ENCODE peak calls at places on chromosomes 3 and 15, in seven cellular contexts. S, Y, G, I, C, W and H are unnamed samples.

GRCh38 chr3:188734395-188734794 is 437.4 kb upstream of the TPRG1 start:
- DNase-seq in G (no peak), I (no peak), W (no peak), S (no peak), C (no peak), Y (no peak), H (no peak)

GRCh38 chr3:168117853-168118313 is 22.2 kb upstream of the GOLIM4 start:
- DNase-seq in W (no peak), S (no peak), C (peak), I (no peak), Y (no peak), G (no peak), H (no peak)

GRCh38 chr15:33094336-33094735 is 100.2 kb downstream of the FMN1 start:
- DNase-seq in I (no peak), W (no peak), G (no peak), S (no peak), Y (no peak), C (peak), H (no peak)

GRCh38 chr15:75232252-75232813 is 25.8 kb upstream of the GOLGA6C start:
- DNase-seq in Y (peak), C (no peak), G (no peak), S (no peak), W (peak), I (no peak), H (no peak)

GRCh38 chr3:55069950-55070349 is 142.1 kb upstream of the LRTM1 start:
- DNase-seq in C (no peak), S (no peak), I (no peak), Y (no peak), G (no peak), W (no peak), H (no peak)

GRCh38 chr3:171695476-171695875 is 114.8 kb downstream of the PLD1 start:
- DNase-seq in I (no peak), G (no peak), C (peak), W (no peak), S (no peak), Y (no peak), H (no peak)

GRCh38 chr15:101466188-101466587 is 23.3 kb downstream of the PCSK6 start:
- DNase-seq in C (no peak), S (no peak), W (no peak), I (no peak), G (no peak), Y (no peak), H (no peak)

GRCh38 chr3:56819016-56819809 is 17.5 kb upstream of the ARHGEF3 start:
- DNase-seq in W (no peak), S (no peak), C (no peak), G (no peak), I (no peak), Y (no peak), H (no peak)

GRCh38 chr3:112770026-112770626 is 76.5 kb downstream of the CD200R1L start:
- DNase-seq in Y (no peak), G (peak), W (no peak), I (no peak), C (peak), S (no peak), H (no peak)

GRCh38 chr3:88031543-88032148 is 27.2 kb downstream of the CGGBP1 start:
- DNase-seq in G (no peak), I (no peak), Y (no peak), C (peak), S (no peak), W (no peak), H (peak)

GRCh38 chr3:50211930-50212329 is 6.9 kb downstream of the SLC38A3 start:
- DNase-seq in W (no peak), C (peak), I (no peak), G (no peak), Y (no peak), S (no peak), H (no peak)

GRCh38 chr3:106083854-106084253 is 215.0 kb upstream of the CBLB start:
- DNase-seq in I (no peak), W (no peak), S (no peak), G (no peak), Y (no peak), C (no peak), H (no peak)

GRCh38 chr3:175346573-175347356 is 487.6 kb downstream of the NAALADL2 start:
- DNase-seq in W (peak), S (no peak), Y (peak), I (no peak), C (peak), G (no peak), H (peak)

GRCh38 chr15:65286069-65286703 is 497 bp downstream of the PARP16 start:
- DNase-seq in I (peak), G (peak), W (no peak), S (no peak), C (peak), Y (no peak), H (no peak)

GRCh38 chr3:127304121-127304744 is 16.4 kb upstream of the PRR20G start:
- DNase-seq in C (no peak), G (peak), S (no peak), W (no peak), I (no peak), Y (peak), H (no peak)

GRCh38 chr3:38782148-38782547 is 33.9 kb downstream of the SCN10A start:
- DNase-seq in S (no peak), G (no peak), I (no peak), C (peak), Y (no peak), W (no peak), H (no peak)
- TF ChIP-seq CTCF in S (no peak), G (no peak), I (no peak), C (no peak), Y (no peak), W (no peak), H (no peak)

DNA sequence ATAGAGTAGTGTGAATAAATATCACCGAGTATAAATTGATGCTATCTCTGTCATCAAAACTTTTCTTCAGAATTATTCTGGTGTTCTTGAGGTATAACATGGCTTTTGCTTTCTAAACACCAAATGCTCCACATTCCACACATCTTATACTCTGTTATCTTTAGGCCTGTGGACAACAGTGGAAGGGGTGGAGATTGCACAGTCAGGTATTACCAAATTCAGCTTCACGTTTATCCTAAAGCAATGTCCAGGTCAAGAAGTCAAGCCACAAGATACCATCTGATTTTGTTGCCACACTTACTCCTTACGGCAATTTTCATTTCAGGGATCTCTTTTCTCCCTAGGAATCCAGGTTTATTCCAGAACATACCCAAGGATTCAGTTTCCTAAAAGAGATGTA is 394.8 kb downstream of the SI start:
- DNase-seq in G (no peak), S (no peak), C (no peak), W (no peak), I (no peak), Y (no peak), H (no peak)
- TF ChIP-seq CTCF in G (no peak), S (no peak), C (no peak), W (no peak), I (no peak), Y (no peak), H (no peak)

DNA sequence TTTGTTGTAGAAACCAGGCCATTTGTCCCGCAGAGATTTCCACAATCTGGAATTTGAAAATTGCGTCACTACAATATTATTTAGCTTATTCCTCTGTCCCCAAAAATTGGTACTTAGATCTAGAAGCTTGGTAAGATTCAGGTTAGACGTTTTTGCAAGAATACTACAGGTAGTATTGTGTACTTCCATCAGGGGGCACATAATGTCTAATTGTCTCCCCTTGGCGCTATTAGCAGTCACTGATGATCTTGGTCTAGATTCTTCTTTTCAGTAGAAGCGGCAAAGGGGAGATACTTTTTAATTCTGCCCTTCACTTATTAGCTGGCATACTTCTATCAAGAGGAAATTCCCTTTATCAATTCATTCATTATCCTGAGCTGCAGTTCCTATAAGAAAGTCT is 42.6 kb upstream of the TRIM42 start:
- DNase-seq in G (no peak), I (no peak), W (no peak), C (no peak), S (no peak), Y (no peak), H (no peak)
- TF ChIP-seq CTCF in G (no peak), I (no peak), W (no peak), C (no peak), S (no peak), Y (no peak), H (no peak)

DNA sequence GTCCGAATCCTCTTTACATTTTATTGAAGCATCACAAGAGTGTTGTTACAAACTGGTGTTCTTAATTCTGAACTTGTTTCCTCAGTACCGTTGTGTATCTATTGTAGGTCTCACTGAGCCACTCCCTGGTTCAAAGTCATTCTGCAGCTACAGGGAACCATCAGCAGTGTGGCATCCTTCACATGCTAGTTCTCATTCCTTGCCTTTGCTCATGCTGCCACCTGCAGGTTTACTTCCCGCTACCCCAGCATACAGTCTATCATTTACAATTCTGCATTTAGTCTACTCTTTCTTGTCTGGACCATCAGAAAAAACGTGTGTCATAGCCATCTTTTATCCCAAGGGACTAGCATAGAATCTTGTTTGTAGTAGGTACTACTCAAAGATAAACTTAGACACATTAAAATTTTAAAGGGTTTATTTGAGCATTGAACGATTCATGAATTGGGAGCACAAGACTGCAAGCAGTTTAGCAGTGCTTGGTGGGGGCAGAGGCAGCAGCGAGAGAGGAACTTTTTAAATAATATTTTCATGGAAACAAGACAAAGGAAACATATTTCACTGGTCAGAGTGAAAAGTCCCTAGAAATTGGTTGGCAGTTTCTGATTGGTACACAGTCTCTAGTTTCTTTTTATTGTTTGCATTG is 402.1 kb downstream of the CADM2 start:
- DNase-seq in Y (no peak), S (no peak), W (no peak), I (peak), G (peak), C (peak), H (no peak)
- TF ChIP-seq CTCF in Y (peak), S (no peak), W (no peak), I (peak), G (peak), C (peak), H (peak)

GRCh38 chr3:13188975-13189374 is 115.7 kb upstream of the IQSEC1 start:
- DNase-seq in G (no peak), C (no peak), Y (no peak), S (no peak), W (no peak), I (no peak), H (no peak)

GRCh38 chr3:13189639-13190375 is 116.6 kb upstream of the IQSEC1 start:
- DNase-seq in I (peak), C (peak), Y (no peak), W (peak), S (no peak), G (no peak), H (peak)

GRCh38 chr3:13190376-13190762 is 117.1 kb upstream of the IQSEC1 start:
- DNase-seq in Y (no peak), G (no peak), W (no peak), S (no peak), C (no peak), I (no peak), H (no peak)

GRCh38 chr3:13192471-13193213 is 119.4 kb upstream of the IQSEC1 start:
- DNase-seq in S (no peak), I (peak), Y (no peak), G (peak), C (peak), W (peak), H (no peak)

DNA sequence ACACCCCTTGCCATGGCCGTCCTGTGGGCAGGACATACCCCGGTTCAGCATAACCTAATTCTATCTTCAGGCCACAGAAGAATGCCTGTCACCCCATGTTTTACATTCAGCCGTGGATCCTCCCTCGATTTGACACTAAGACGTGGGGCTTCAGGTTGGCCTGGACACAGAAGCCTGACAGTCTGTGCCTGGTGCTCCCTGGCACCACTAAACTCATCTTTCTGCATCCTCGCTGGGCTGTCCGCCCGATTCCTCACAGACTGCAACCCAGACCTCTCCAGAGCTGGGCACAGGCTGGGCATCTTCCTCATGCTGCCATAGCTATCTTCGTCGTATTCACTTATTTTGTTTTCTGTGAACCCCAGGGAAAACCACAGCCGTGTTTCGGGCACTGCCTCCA is 117.8 kb upstream of the IQSEC1 start:
- DNase-seq in S (no peak), W (no peak), G (no peak), Y (no peak), C (no peak), I (no peak), H (no peak)
- TF ChIP-seq CTCF in S (no peak), W (no peak), G (no peak), Y (no peak), C (no peak), I (no peak), H (no peak)

DNA sequence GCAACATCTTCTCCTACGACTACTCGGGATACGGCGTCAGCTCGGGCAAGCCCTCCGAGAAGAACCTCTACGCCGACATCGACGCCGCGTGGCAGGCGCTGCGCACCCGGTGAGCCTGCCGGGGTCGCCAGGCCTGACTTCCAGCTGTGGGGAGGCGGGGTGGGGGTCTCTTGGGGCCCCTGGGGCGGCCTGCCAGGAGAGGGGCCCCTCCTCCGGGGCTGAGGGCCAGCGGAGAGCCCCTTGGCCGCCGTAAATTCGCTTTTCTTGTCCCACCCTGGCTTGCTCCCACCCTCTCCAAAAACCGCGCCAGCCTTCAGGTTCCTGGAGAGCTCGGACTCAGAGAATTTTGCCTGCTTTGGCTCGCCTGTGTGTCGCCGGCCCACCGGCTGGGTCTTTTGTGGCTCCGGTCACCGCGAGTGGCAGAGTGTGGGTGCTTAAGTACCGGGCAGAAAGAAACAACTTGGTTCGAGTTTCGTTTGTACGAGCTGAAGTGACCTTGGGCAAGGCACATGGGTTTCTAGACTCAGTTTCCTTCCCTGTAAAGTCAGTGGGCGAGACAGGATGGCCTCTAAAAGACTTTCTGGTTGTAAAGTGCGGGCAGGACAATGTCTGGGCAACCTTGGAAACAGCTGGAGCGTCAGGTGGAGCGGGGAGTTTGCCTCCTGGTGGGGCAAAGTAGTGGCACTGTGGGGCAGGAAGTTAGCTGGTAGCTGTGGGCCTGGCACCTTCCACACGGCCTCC is 971 bp downstream of the ABHD17C start:
- DNase-seq in I (peak), S (no peak), G (peak), C (peak), W (no peak), Y (no peak), H (no peak)
- TF ChIP-seq CTCF in I (no peak), S (no peak), G (no peak), C (peak), W (no peak), Y (peak), H (peak)